ENCODE peak calls at places on chromosome 7, in ten cellular contexts. W is foreskin fibroblast; B is activated CD4-positive, alpha-beta memory T cell treated with anti-CD3 and anti-CD28 coated beads, Interleukin-2, amount 10 ng/mL, durations not matched to agents 7 days and 5 days; Z is activated naive CD8-positive, alpha-beta T cell treated with anti-CD3 and anti-CD28 coated beads for 36 hours; T is OCI-LY7; X is stimulated activated CD8-positive, alpha-beta memory T cell treated with anti-CD3 and anti-CD28 coated beads, Interleukin-4, amount 100 ng/mL, for 24 hours; U is NCI-H524; Y is activated T-helper 1 cell treated with Interleukin-2 at 50 U/mL for 16 hours; A is activated naive CD4-positive, alpha-beta T cell treated with anti-CD3 and anti-CD28 coated beads for 36 hours; C is prostate gland. S is an unnamed sample.
A peak's percentile ranks its signal among the peaks of the same experiment; 100 is the strongest.

GRCh38 chr7:38855867-38856266 is 53.1 kb downstream of the VPS41 start:
- DNase-seq in T (no peak), W (no peak), Z (no peak), A (no peak), U (no peak), X (no peak), C (no peak), B (no peak), Y (no peak), S (no peak)

GRCh38 chr7:111855161-111855841 is 293.0 kb upstream of the IMMP2L start:
- DNase-seq in W (peak; percentile 56), Z (no peak), T (peak; percentile 18), X (no peak), Y (no peak), C (peak; percentile 44), A (peak; percentile 24), U (peak; percentile 35), B (no peak), S (peak; percentile 61)

GRCh38 chr7:711967-712600 is 14.4 kb upstream of the DNAAF5 start:
- DNase-seq in W (no peak), T (no peak), C (no peak), A (peak; percentile 32), Z (peak; percentile 42), Y (no peak), B (no peak), U (no peak), X (no peak), S (no peak)

GRCh38 chr7:134495546-134495945 is 31.8 kb upstream of the AKR1B10 start:
- DNase-seq in A (no peak), B (no peak), U (no peak), X (no peak), Y (no peak), T (no peak), Z (no peak), W (no peak), C (no peak), S (no peak)

GRCh38 chr7:132441935-132442334 is 134.3 kb downstream of the PLXNA4 start:
- DNase-seq in X (no peak), Y (no peak), A (no peak), Z (no peak), W (no peak), B (no peak), C (no peak), T (no peak), U (no peak), S (no peak)

GRCh38 chr7:134932707-134933370 is 53.5 kb upstream of the AGBL3 start:
- DNase-seq in C (no peak), Z (no peak), B (no peak), Y (no peak), U (no peak), X (no peak), A (no peak), W (no peak), T (no peak), S (peak; percentile 50)

GRCh38 chr7:19051767-19052375 is 65.6 kb downstream of the TWIST1 start:
- DNase-seq in X (no peak), B (peak; percentile 22), U (peak; percentile 36), T (peak; percentile 50), W (peak; percentile 20), A (peak; percentile 43), Z (no peak), C (peak; percentile 13), Y (no peak), S (no peak)

GRCh38 chr7:151808296-151809155 is 68.4 kb downstream of the PRKAG2 start:
- DNase-seq in A (no peak), T (no peak), U (peak; percentile 88), B (no peak), C (no peak), X (no peak), Z (no peak), W (no peak), Y (no peak), S (peak; percentile 64)